ENCODE peak calls at places on chromosomes 5 and 9, in four cellular contexts. C is IMR-90, G is keratinocyte, O is K562. L is an unnamed sample. For H3K9me1, the result is how much of the 10 kb centered on the place peaks cover.

GRCh38 chr5:112737088-112737471 is 605 bp upstream of the APC start:
- DNase-seq in C (no peak), G (no peak), O (no peak), L (no peak)

GRCh38 chr9:81724242-81724889 is 35.0 kb upstream of the TLE1 start:
- DNase-seq in C (peak), G (no peak), O (no peak), L (peak)

GRCh38 chr5:10595678-10596309 is 31.9 kb downstream of the ANKRD33B start:
- DNase-seq in C (peak), G (peak), O (no peak), L (peak)

GRCh38 chr9:94826644-94827410 is 100.3 kb downstream of the AOPEP start:
- DNase-seq in C (no peak), G (no peak), O (no peak), L (no peak)

GRCh38 chr9:116471093-116471906 is 215.8 kb upstream of the TRIM32 start:
- DNase-seq in C (peak), G (no peak), O (peak), L (peak)

GRCh38 chr5:76252437-76252836 is 150.6 kb upstream of the IQGAP2 start:
- DNase-seq in C (no peak), G (peak), O (no peak), L (no peak)

GRCh38 chr5:170896779-170897178 is 35.0 kb downstream of the RANBP17 start:
- DNase-seq in C (peak), G (no peak), O (no peak), L (peak)

GRCh38 chr9:886886-887285 is 45.4 kb downstream of the DMRT1 start:
- DNase-seq in C (no peak), G (no peak), O (no peak), L (no peak)

GRCh38 chr9:91465420-91465819 is 41.8 kb upstream of the NFIL3 start:
- DNase-seq in C (peak), G (no peak), O (no peak), L (no peak)

GRCh38 chr5:134523543-134524136 is 1.8 kb upstream of the JADE2 start:
- DNase-seq in C (no peak), G (no peak), O (no peak), L (no peak)

GRCh38 chr9:107394264-107394663 is 95.3 kb downstream of the KLF4 start:
- DNase-seq in C (no peak), G (no peak), O (no peak), L (no peak)

GRCh38 chr9:19840953-19841352 is 52.1 kb upstream of the SLC24A2 start:
- DNase-seq in C (no peak), G (no peak), O (no peak), L (no peak)

GRCh38 chr9:130689937-130690700 is 3.5 kb upstream of the EXOSC2 start:
- DNase-seq in C (peak), G (no peak), O (peak), L (peak)

GRCh38 chr9:65409471-65409980 is 124.5 kb upstream of the FOXD4L5 start:
- DNase-seq in C (no peak), G (no peak), O (no peak), L (no peak)

GRCh38 chr9:120306088-120306487 is 273.9 kb downstream of the CDK5RAP2 start:
- DNase-seq in C (no peak), G (no peak), O (no peak), L (no peak)

GRCh38 chr9:113456235-113456634 is 7.3 kb upstream of the RGS3 start:
- DNase-seq in C (peak), G (no peak), O (no peak), L (no peak)

GRCh38 chr5:89698028-89698427 is 711.5 kb downstream of the CETN3 start:
- DNase-seq in C (no peak), G (no peak), O (no peak), L (no peak)

GRCh38 chr5:17037751-17038150 is 101.7 kb upstream of the MYO10 start:
- DNase-seq in C (peak), G (no peak), O (no peak), L (peak)

GRCh38 chr5:136203303-136203922 is 10.5 kb upstream of the SMIM32 start:
- DNase-seq in C (no peak), G (no peak), O (no peak), L (no peak)

GRCh38 chr9:122464633-122465567 is 12.8 kb downstream of the OR1J1 start:
- DNase-seq in C (peak), G (peak), O (peak), L (peak)

GRCh38 chr5:153565822-153566221 is 75.4 kb downstream of the GRIA1 start:
- DNase-seq in C (peak), G (no peak), O (no peak), L (peak)

GRCh38 chr5:179766726-179767455 is 26.9 kb upstream of the LTC4S start:
- DNase-seq in C (no peak), G (no peak), O (no peak), L (peak)

GRCh38 chr5:178467261-178468195 is 122.7 kb downstream of the COL23A1 start:
- DNase-seq in C (peak), G (no peak), O (no peak), L (peak)

GRCh38 chr5:129461816-129462396 is 1.8 kb downstream of the ADAMTS19 start:
- DNase-seq in C (no peak), G (no peak), O (no peak), L (no peak)

GRCh38 chr5:105462377-105462776 is 1899.8 kb upstream of the NUDT12 start:
- DNase-seq in C (no peak), G (no peak), O (no peak), L (no peak)

GRCh38 chr5:100901851-100902341 is 1.2 kb downstream of the ST8SIA4 start:
- DNase-seq in C (no peak), G (no peak), O (no peak), L (peak)

GRCh38 chr5:122951658-122952057 is 84.9 kb downstream of the PPIC start:
- DNase-seq in C (peak), G (no peak), O (no peak), L (no peak)

GRCh38 chr5:124997186-124997893 is 250.9 kb upstream of the ZNF608 start:
- DNase-seq in C (peak), G (no peak), O (no peak), L (no peak)

GRCh38 chr5:126514159-126515141 is 80.6 kb downstream of the ALDH7A1 start:
- DNase-seq in C (peak), G (no peak), O (peak), L (no peak)

GRCh38 chr5:173778784-173779304 is 109.3 kb upstream of the CPEB4 start:
- DNase-seq in C (peak), G (no peak), O (no peak), L (peak)

GRCh38 chr9:76988941-76989340 is 30.5 kb upstream of the FOXB2 start:
- DNase-seq in C (no peak), G (no peak), O (no peak), L (no peak)

GRCh38 chr5:74433255-74434123 is 207.0 kb downstream of the ENC1 start:
- DNase-seq in C (peak), G (peak), O (no peak), L (peak)

GRCh38 chr5:122310886-122311285 is 1.2 kb upstream of the SNCAIP start:
- DNase-seq in C (no peak), G (no peak), O (no peak), L (peak)

GRCh38 chr9:84379740-84380139 is 39.2 kb upstream of the SLC28A3 start:
- DNase-seq in C (no peak), G (no peak), O (no peak), L (no peak)

GRCh38 chr5:96565843-96566242 is 96.3 kb upstream of the CAST start:
- DNase-seq in C (peak), G (no peak), O (no peak), L (peak)

GRCh38 chr5:91219803-91220371 is 163.2 kb downstream of the ARRDC3 start:
- DNase-seq in C (peak), G (no peak), O (no peak), L (peak)

GRCh38 chr5:108398964-108399363 is 17.1 kb upstream of the FBXL17 start:
- DNase-seq in C (no peak), G (no peak), O (no peak), L (no peak)

GRCh38 chr9:32989651-32990050 is 11.8 kb downstream of the APTX start:
- DNase-seq in C (no peak), G (no peak), O (peak), L (no peak)

GRCh38 chr9:98182069-98182820 is 10.2 kb downstream of the CORO2A start:
- DNase-seq in C (no peak), G (no peak), O (peak), L (no peak)

GRCh38 chr5:102811962-102812361 is 56.9 kb downstream of the PAM start:
- DNase-seq in C (peak), G (no peak), O (no peak), L (peak)
- H3K9me1 ChIP-seq in C (under half), G (under half), O (under half), L (under half)

DNA sequence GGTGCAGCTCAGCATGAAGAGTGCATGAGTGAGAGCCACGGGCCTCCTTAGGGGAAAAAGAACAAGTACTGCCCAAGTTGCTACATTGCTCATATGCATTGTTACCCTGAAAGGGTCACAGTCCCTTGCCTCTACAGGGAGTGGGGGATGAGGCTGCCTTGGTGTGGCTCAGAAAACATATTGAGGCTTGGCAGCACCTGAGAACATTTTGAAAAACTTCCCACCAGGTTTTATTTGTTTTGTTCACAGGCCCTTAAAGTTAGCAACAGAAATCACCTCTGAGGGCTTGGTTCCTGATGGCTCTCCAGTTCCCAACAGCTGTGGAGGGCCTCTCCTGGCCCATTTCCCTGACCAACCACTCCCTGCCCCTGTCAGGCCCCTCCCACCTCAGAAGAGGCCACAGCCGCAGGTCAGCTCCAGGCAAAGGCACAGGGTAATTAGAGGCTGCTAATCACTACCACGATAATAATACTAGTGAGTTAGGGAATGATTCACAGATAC is 90.7 kb upstream of the ADRA1B start:
- DNase-seq in C (no peak), G (no peak), O (no peak), L (no peak)
- H3K9me1 ChIP-seq in C (under half), G (under half), O (under half), L (under half)

GRCh38 chr5:71828641-71829040 is 109.6 kb downstream of the CARTPT start:
- DNase-seq in C (peak), G (no peak), O (no peak), L (peak)
- H3K9me1 ChIP-seq in C (under half), G (under half), O (under half), L (under half)

DNA sequence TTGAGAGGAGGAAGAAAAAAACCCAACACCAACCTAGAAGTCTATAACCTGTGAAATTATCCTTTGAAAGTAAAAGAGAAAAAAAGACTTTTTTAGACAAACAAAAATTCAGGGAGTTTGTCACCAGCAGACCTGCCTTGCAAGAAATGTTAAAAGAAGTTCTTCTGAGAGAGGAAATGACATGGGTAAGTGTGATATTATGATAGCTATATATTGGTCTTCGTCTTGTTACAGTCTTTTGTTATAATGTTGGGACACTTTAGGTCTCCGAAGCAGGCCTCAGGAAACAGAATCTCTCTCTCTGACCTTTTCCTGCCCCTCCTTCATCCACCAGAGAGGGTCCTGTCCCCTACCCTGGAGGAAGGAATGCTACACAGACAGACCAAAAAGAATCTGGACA is 16.6 kb upstream of the MLANA start:
- DNase-seq in C (no peak), G (no peak), O (no peak), L (no peak)
- H3K9me1 ChIP-seq in C (under half), G (under half), O (under half), L (under half)

GRCh38 chr5:51651476-51651875 is 268.2 kb downstream of the ISL1 start:
- DNase-seq in C (no peak), G (no peak), O (no peak), L (peak)
- H3K9me1 ChIP-seq in C (under half), G (under half), O (under half), L (under half)

GRCh38 chr9:134497283-134497860 is 144.2 kb upstream of the COL5A1 start:
- DNase-seq in C (peak), G (no peak), O (no peak), L (no peak)
- H3K9me1 ChIP-seq in C (under half), G (under half), O (under half), L (under half)

GRCh38 chr5:937151-937924 is 44.7 kb downstream of the TRIP13 start:
- DNase-seq in C (no peak), G (no peak), O (no peak), L (no peak)
- H3K9me1 ChIP-seq in C (under half), G (under half), O (under half), L (under half)

GRCh38 chr9:6843742-6844141 is 86.0 kb downstream of the KDM4C start:
- DNase-seq in C (no peak), G (no peak), O (no peak), L (no peak)

GRCh38 chr9:6845128-6845826 is 87.5 kb downstream of the KDM4C start:
- DNase-seq in C (no peak), G (no peak), O (no peak), L (no peak)

GRCh38 chr9:6842584-6842947 is 84.8 kb downstream of the KDM4C start:
- DNase-seq in C (peak), G (no peak), O (no peak), L (peak)

DNA sequence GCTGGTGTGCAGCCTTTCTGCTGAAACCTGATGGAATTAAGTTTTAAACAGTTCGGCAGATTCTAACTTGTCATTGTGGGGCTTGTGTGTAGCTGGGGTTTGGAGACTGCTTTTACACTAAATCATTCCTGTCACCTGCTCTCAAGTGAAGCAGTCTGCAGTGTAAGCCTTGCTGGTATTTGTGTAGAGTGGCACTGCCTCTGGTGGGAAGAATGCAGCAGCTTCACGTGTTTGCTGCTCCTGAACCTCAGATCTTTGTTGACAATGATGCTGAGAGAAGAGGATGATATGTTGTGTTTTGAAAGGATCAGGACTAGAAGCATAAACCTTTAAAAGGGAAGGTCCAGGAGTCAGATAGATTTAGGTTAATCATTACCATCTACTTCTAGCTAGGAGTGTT is 88.1 kb downstream of the KDM4C start:
- DNase-seq in C (peak), G (no peak), O (no peak), L (no peak)
- H3K9me1 ChIP-seq in C (under half), G (under half), O (under half), L (under half)

DNA sequence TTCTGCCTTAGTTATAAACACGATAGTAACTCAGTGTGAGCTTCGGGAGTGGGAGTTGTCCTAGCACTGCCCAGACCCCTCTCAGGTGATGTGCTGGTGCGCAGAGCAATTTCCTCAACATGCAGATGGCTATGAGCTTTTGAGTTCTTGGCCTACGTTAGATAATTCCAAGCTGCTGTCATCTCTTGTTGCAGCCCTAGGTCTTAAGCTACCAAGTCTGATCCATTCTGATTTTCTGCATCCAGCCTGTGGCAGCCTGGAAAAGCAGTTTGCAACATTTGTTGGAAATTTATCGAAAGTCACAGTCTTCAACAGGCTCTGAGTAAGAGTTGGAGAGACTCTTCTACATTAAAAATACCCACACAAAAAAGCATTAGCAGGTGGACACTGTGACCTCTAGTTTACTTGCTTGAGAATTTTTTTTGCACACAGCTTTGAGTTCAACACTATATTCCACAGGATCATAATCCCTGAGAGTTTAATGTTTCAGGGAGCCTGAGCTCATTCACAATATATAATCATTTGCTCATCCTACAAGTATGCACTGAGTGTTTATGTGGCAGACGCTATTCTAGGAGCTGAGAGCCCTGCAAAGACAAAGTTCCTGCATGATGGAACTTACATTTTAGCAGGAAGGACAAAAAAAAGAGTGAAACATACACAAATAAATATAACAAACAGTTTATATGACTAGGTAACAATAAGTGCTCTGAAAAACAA is 91.6 kb downstream of the UBE2QL1 start:
- DNase-seq in C (peak), G (no peak), O (no peak), L (no peak)
- H3K9me1 ChIP-seq in C (under half), G (under half), O (under half), L (under half)